ENCODE peak calls at places on chromosomes 2 and 18, in six cellular contexts. B is HCT116, A is NT2/D1, U is H1, Z is K562, I is GM12878. D is an unnamed sample.

GRCh38 chr18:189254-189653 is 30.9 kb downstream of the USP14 start:
- DNase-seq in B (no peak), A (no peak), U (no peak), Z (no peak), I (no peak), D (peak)

GRCh38 chr2:128362889-128363228 is 44.2 kb upstream of the HS6ST1 start:
- DNase-seq in B (no peak), A (peak), U (peak), Z (no peak), I (no peak), D (no peak)

GRCh38 chr18:79476918-79477685 is 81.4 kb downstream of the NFATC1 start:
- DNase-seq in B (no peak), A (no peak), U (no peak), Z (no peak), I (no peak), D (peak)

GRCh38 chr2:63589148-63589972 is 597 bp downstream of the MDH1 start:
- DNase-seq in B (no peak), A (peak), U (no peak), Z (peak), I (no peak), D (peak)

GRCh38 chr18:11710578-11710977 is 21.5 kb downstream of the GNAL start:
- DNase-seq in B (no peak), A (no peak), U (no peak), Z (no peak), I (no peak), D (no peak)

GRCh38 chr18:69628774-69629359 is 228.2 kb downstream of the DOK6 start:
- DNase-seq in B (no peak), A (no peak), U (no peak), Z (no peak), I (no peak), D (no peak)

GRCh38 chr18:58359226-58360019 is 269.5 kb downstream of the ALPK2 start:
- DNase-seq in B (no peak), A (no peak), U (no peak), Z (no peak), I (no peak), D (no peak)

GRCh38 chr2:71277536-71278103 is 50.7 kb upstream of the PAIP2B start:
- DNase-seq in B (peak), A (peak), U (no peak), Z (no peak), I (no peak), D (peak)

GRCh38 chr2:45973426-45973825 is 322.0 kb downstream of the PRKCE start:
- DNase-seq in B (no peak), A (no peak), U (no peak), Z (no peak), I (no peak), D (no peak)

GRCh38 chr2:71208756-71209155 is 18.1 kb downstream of the PAIP2B start:
- DNase-seq in B (no peak), A (no peak), U (no peak), Z (no peak), I (no peak), D (no peak)

GRCh38 chr2:136238214-136238551 is 120.2 kb upstream of the CXCR4 start:
- DNase-seq in B (no peak), A (no peak), U (no peak), Z (no peak), I (no peak), D (no peak)

GRCh38 chr2:150062416-150062815 is 425.1 kb downstream of the RND3 start:
- DNase-seq in B (no peak), A (no peak), U (no peak), Z (no peak), I (no peak), D (no peak)
- TF ChIP-seq ZNF274 in B (no peak), A (no peak), U (no peak), Z (no peak), I (no peak), D (no peak)

DNA sequence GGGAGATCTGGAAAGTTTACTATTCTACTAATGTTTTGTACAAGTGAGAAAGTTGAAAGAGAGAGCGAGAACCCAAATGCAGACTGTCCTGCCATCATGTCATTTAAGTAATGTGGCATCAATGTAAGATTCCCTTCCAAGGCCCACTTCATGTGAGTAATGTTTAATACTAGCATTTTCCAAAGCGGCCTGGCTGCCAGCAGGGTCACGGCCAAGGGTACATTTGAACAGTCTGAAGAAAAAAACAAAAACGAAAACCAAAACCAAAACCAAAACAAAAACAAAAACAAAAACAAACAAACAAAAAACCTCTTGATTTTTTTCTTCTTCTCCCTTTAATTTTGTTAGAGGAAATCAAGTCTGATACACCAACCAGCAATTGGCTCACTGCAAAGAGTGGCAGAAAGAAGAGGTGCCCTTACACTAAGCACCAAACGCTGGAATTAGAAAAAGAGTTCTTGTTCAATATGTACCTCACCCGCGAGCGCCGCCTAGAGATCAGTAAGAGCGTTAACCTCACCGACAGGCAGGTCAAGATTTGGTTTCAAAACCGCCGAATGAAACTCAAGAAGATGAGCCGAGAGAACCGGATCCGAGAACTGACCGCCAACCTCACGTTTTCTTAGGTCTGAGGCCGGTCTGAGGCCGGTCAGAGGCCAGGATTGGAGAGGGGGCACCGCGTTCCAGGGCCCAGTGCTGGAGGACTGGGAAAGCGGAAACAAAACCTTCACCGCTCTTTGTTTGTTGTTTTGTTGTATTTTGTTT is 2.2 kb downstream of the HOXD10 start:
- DNase-seq in B (peak), A (no peak), U (no peak), Z (peak), I (no peak), D (peak)
- TF ChIP-seq ZNF274 in B (no peak), A (no peak), U (no peak), Z (no peak), I (no peak), D (no peak)

DNA sequence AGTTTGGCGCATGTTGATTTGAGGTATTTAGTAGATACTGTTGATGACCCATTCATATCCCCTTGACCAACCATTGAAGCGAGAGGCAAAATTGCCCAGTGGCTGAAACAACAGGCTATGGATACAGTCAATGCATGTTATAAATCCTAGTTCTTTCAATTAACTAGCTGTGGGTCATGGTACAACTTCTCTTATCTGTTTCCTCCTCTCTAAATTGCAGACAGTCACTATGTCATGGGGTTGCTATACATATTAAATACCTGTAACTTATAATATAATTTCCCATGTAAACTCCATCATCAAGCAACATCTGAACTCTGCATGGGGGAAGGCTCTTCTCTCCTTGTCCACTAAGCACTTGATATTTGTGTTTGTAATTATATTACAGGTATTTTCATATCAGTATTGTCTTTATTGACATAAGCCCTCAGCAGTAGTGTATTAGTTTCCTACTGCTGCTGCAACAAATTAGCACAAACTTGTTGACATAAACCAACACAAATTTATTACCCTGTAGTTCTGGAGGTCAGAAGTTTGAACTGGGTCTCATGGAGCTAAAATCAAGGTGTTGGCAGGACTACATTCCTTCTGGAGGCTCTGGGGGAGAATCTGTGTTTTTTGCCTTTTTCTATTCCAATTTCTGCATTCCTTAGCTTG is 61.7 kb upstream of the ACTR3 start:
- DNase-seq in B (no peak), A (no peak), U (no peak), Z (no peak), I (no peak), D (no peak)
- TF ChIP-seq ZNF274 in B (no peak), A (no peak), U (no peak), Z (no peak), I (no peak), D (no peak)

GRCh38 chr18:51006061-51006818 is 23.8 kb upstream of the SMAD4 start:
- DNase-seq in B (no peak), A (no peak), U (no peak), Z (no peak), I (no peak), D (no peak)
- TF ChIP-seq ZNF274 in B (no peak), A (no peak), U (no peak), Z (no peak), I (no peak), D (no peak)

GRCh38 chr2:218005028-218005427 is 2.2 kb upstream of the TNS1 start:
- DNase-seq in B (no peak), A (no peak), U (no peak), Z (no peak), I (no peak), D (no peak)

GRCh38 chr2:218003265-218003950 is 613 bp upstream of the TNS1 start:
- DNase-seq in B (no peak), A (no peak), U (no peak), Z (no peak), I (no peak), D (no peak)

GRCh38 chr2:218005486-218005885 is 2.7 kb upstream of the TNS1 start:
- DNase-seq in B (no peak), A (no peak), U (no peak), Z (no peak), I (no peak), D (no peak)

GRCh38 chr2:218002792-218003191 is at the start of gene TNS1:
- DNase-seq in B (no peak), A (no peak), U (no peak), Z (no peak), I (no peak), D (no peak)

GRCh38 chr2:218003994-218004419 is 1.2 kb upstream of the TNS1 start:
- DNase-seq in B (no peak), A (no peak), U (no peak), Z (no peak), I (no peak), D (no peak)
- TF ChIP-seq ZNF274 in B (no peak), A (no peak), U (no peak), Z (no peak), I (no peak), D (no peak)